ENCODE peak calls at places on chromosomes 2 and 18, in five cellular contexts. V is NB4, C is AML-193, D is HEK293T, Q is GM12864. O is an unnamed sample.

GRCh38 chr2:241966671-241967070 is 97.1 kb downstream of the RTP5 start:
- DNase-seq in V (no peak), C (no peak), D (no peak), Q (no peak), O (no peak)

GRCh38 chr2:109349555-109350430 is 220.8 kb downstream of the SH3RF3 start:
- DNase-seq in V (peak; percentile 32), C (no peak), D (no peak), Q (no peak), O (no peak)

GRCh38 chr2:118301248-118301647 is 213.0 kb downstream of the INSIG2 start:
- DNase-seq in V (no peak), C (no peak), D (no peak), Q (no peak), O (no peak)

GRCh38 chr2:159484537-159484936 is 131.8 kb downstream of the BAZ2B start:
- DNase-seq in V (no peak), C (no peak), D (no peak), Q (no peak), O (no peak)

GRCh38 chr2:109102588-109103233 is 26.3 kb upstream of the SH3RF3 start:
- DNase-seq in V (no peak), C (no peak), D (peak; percentile 30), Q (no peak), O (no peak)

GRCh38 chr2:16407358-16407757 is 258.3 kb downstream of the CYRIA start:
- DNase-seq in V (no peak), C (no peak), D (no peak), Q (no peak), O (no peak)

GRCh38 chr2:26561918-26562810 is 79.0 kb downstream of the CIB4 start:
- DNase-seq in V (peak; percentile 65), C (no peak), D (no peak), Q (no peak), O (peak; percentile 26)

GRCh38 chr2:113056501-113056900 is 2.5 kb upstream of the IL36RN start:
- DNase-seq in V (no peak), C (no peak), D (no peak), Q (no peak), O (no peak)

GRCh38 chr2:238754259-238754658 is 93.6 kb upstream of the TWIST2 start:
- DNase-seq in V (no peak), C (no peak), D (no peak), Q (no peak), O (no peak)

GRCh38 chr2:164782323-164782722 is 59.3 kb downstream of the COBLL1 start:
- DNase-seq in V (no peak), C (no peak), D (no peak), Q (no peak), O (peak; percentile 95)

GRCh38 chr18:25896178-25896780 is 194.1 kb downstream of the SS18 start:
- DNase-seq in V (peak; percentile 50), C (peak; percentile 7), D (peak; percentile 70), Q (peak; percentile 12), O (peak; percentile 65)

O was measured in fibroblast of pulmonary artery.